ENCODE peak calls at places on chromosomes 13 and 19, in five cellular contexts. U is stimulated activated CD8-positive, alpha-beta memory T cell treated with anti-CD3 and anti-CD28 coated beads, Interleukin-4, amount 100 ng/mL, for 24 hours; G is activated CD4-positive, alpha-beta T cell treated with anti-CD3 and anti-CD28 coated beads, Interleukin-2, amount 10 ng/mL, durations not matched to agents 24 days and 14 days; Z is NCI-H1092 treated with DMSO at 0.1 percent for 48 hours; S is upper lobe of right lung. D is an unnamed sample.

GRCh38 chr13:112747256-112747655 is 57.4 kb downstream of the ATP11A start:
- DNase-seq in U (no peak), G (no peak), Z (no peak), S (peak), D (peak)

GRCh38 chr13:100933841-100934240 is 259.2 kb upstream of the TMTC4 start:
- DNase-seq in U (no peak), G (no peak), Z (no peak), S (no peak), D (no peak)

GRCh38 chr13:51998723-51999471 is 12.4 kb downstream of the ATP7B start:
- DNase-seq in U (no peak), G (no peak), Z (no peak), S (no peak), D (no peak)

GRCh38 chr13:43269037-43269476 is 245.7 kb downstream of the DNAJC15 start:
- DNase-seq in U (no peak), G (no peak), Z (no peak), S (no peak), D (no peak)

GRCh38 chr13:100530645-100531044 is 57.9 kb downstream of the GGACT start:
- DNase-seq in U (no peak), G (no peak), Z (no peak), S (no peak), D (peak)

GRCh38 chr13:111384441-111385181 is 64.2 kb downstream of the TEX29 start:
- DNase-seq in U (no peak), G (peak), Z (no peak), S (no peak), D (no peak)

GRCh38 chr19:3810708-3811355 is 24.7 kb upstream of the MATK start:
- DNase-seq in U (no peak), G (no peak), Z (no peak), S (no peak), D (no peak)

GRCh38 chr19:29548483-29549085 is 22.8 kb downstream of the VSTM2B start:
- DNase-seq in U (no peak), G (no peak), Z (no peak), S (peak), D (no peak)

GRCh38 chr19:51458051-51458645 is at the start of gene SIGLEC8:
- DNase-seq in U (no peak), G (no peak), Z (no peak), S (no peak), D (no peak)

GRCh38 chr13:98370806-98371553 is 193.9 kb upstream of the RNF113B start:
- DNase-seq in U (no peak), G (no peak), Z (no peak), S (no peak), D (no peak)

GRCh38 chr13:51275101-51275500 is 52.9 kb downstream of the FAM124A start:
- DNase-seq in U (no peak), G (no peak), Z (no peak), S (no peak), D (no peak)

GRCh38 chr19:42024622-42025111 is 30.6 kb upstream of the ATP1A3 start:
- DNase-seq in U (no peak), G (no peak), Z (no peak), S (no peak), D (no peak)

GRCh38 chr13:40149611-40150283 is 494.3 kb downstream of the COG6 start:
- DNase-seq in U (no peak), G (no peak), Z (no peak), S (no peak), D (peak)

GRCh38 chr13:50678464-50679162 is 164.9 kb downstream of the DLEU7 start:
- DNase-seq in U (no peak), G (no peak), Z (no peak), S (no peak), D (no peak)

GRCh38 chr13:26787961-26788360 is 27.4 kb upstream of the GPR12 start:
- DNase-seq in U (no peak), G (no peak), Z (peak), S (no peak), D (no peak)

GRCh38 chr13:37640499-37640898 is 41.9 kb upstream of the POSTN start:
- DNase-seq in U (no peak), G (no peak), Z (peak), S (no peak), D (peak)

GRCh38 chr19:53580871-53581835 is 43.2 kb downstream of the ZNF331 start:
- DNase-seq in U (no peak), G (no peak), Z (no peak), S (no peak), D (no peak)

D was measured in midbrain.